ENCODE peak calls at places on chromosomes 3 and 15, in six cellular contexts. E is lower leg skin, X is pancreas, F is astrocyte of the spinal cord, S is GM23338, C is foreskin fibroblast. Z is an unnamed sample.

GRCh38 chr15:26873846-26874245 is 7.0 kb downstream of the GABRA5 start:
- DNase-seq in S (no peak), X (no peak), C (no peak), E (no peak), F (peak), Z (peak)

GRCh38 chr3:24288538-24289236 is 206.0 kb downstream of the THRB start:
- DNase-seq in E (no peak), F (peak), S (no peak), X (no peak), C (no peak), Z (peak)

GRCh38 chr15:89781891-89782618 is 5.9 kb downstream of the MESP2 start:
- DNase-seq in F (peak), S (no peak), C (peak), X (no peak), E (no peak), Z (peak)

GRCh38 chr15:88284441-88285106 is 28.0 kb upstream of the NTRK3 start:
- DNase-seq in E (no peak), F (no peak), C (no peak), S (no peak), X (no peak), Z (no peak)

GRCh38 chr15:72199721-72200212 is 2.2 kb upstream of the GRAMD2A start:
- DNase-seq in C (peak), S (peak), F (peak), E (peak), X (peak), Z (peak)

GRCh38 chr15:69979269-69979668 is 118.4 kb downstream of the TLE3 start:
- DNase-seq in E (peak), C (no peak), S (peak), F (no peak), X (no peak), Z (peak)

GRCh38 chr3:15271785-15272381 is 60.5 kb downstream of the SH3BP5 start:
- DNase-seq in C (no peak), S (no peak), F (no peak), E (peak), X (peak), Z (no peak)

GRCh38 chr15:31262143-31262530 is 64.5 kb upstream of the KLF13 start:
- DNase-seq in E (no peak), C (no peak), X (no peak), S (no peak), F (no peak), Z (no peak)

GRCh38 chr3:193851416-193851815 is 258.4 kb downstream of the OPA1 start:
- DNase-seq in F (no peak), E (no peak), X (no peak), C (no peak), S (no peak), Z (no peak)

GRCh38 chr3:189498995-189499704 is 132.0 kb upstream of the TP63 start:
- DNase-seq in F (no peak), X (no peak), C (no peak), S (no peak), E (no peak), Z (no peak)

GRCh38 chr3:155426524-155427230 is 133.2 kb upstream of the STRIT1 start:
- DNase-seq in S (no peak), E (no peak), F (no peak), C (no peak), X (no peak), Z (no peak)

GRCh38 chr15:32704343-32705076 is 13.3 kb upstream of the GREM1 start:
- DNase-seq in S (no peak), E (no peak), X (no peak), C (peak), F (peak), Z (peak)

GRCh38 chr3:98518816-98519215 is 3.9 kb downstream of the CLDND1 start:
- DNase-seq in S (no peak), C (no peak), X (no peak), E (no peak), F (no peak), Z (no peak)

GRCh38 chr3:188287339-188287738 is 133.4 kb downstream of the LPP start:
- DNase-seq in E (no peak), X (no peak), C (no peak), F (no peak), S (no peak), Z (no peak)

GRCh38 chr15:65532738-65533051 is 2.4 kb downstream of the HACD3 start:
- DNase-seq in E (no peak), X (no peak), S (no peak), F (no peak), C (peak), Z (peak)

GRCh38 chr3:27357665-27358258 is 11.4 kb downstream of the NEK10 start:
- DNase-seq in X (peak), S (peak), F (peak), C (peak), E (no peak), Z (peak)
- TF ChIP-seq CTCF in X (peak), S (peak), F (peak), C (peak), E (no peak), Z (peak)

GRCh38 chr3:89227218-89227617 is 119.8 kb downstream of the EPHA3 start:
- DNase-seq in E (no peak), C (no peak), S (no peak), F (peak), X (no peak), Z (peak)

GRCh38 chr3:89227634-89228033 is 120.2 kb downstream of the EPHA3 start:
- DNase-seq in X (no peak), F (peak), E (no peak), S (no peak), C (peak), Z (peak)

GRCh38 chr3:89221913-89222312 is 114.5 kb downstream of the EPHA3 start:
- DNase-seq in E (no peak), X (no peak), S (no peak), F (no peak), C (no peak), Z (no peak)

GRCh38 chr3:89223188-89223587 is 115.8 kb downstream of the EPHA3 start:
- DNase-seq in F (no peak), C (no peak), S (no peak), X (no peak), E (no peak), Z (no peak)
- H3K4me3 ChIP-seq in F (no peak), C (no peak), S (no peak), X (no peak), E (no peak), Z (no peak)

GRCh38 chr15:80474751-80475295 is 70.6 kb downstream of the ARNT2 start:
- DNase-seq in S (no peak), X (no peak), E (no peak), F (no peak), C (no peak), Z (no peak)

GRCh38 chr15:80476036-80476435 is 71.9 kb downstream of the ARNT2 start:
- DNase-seq in F (no peak), E (no peak), C (no peak), X (no peak), S (no peak), Z (peak)

GRCh38 chr15:80473574-80474223 is 69.5 kb downstream of the ARNT2 start:
- DNase-seq in X (no peak), E (no peak), C (no peak), F (no peak), S (peak), Z (no peak)

GRCh38 chr15:80474224-80474619 is 70.0 kb downstream of the ARNT2 start:
- DNase-seq in E (no peak), F (no peak), C (no peak), X (no peak), S (no peak), Z (no peak)

DNA sequence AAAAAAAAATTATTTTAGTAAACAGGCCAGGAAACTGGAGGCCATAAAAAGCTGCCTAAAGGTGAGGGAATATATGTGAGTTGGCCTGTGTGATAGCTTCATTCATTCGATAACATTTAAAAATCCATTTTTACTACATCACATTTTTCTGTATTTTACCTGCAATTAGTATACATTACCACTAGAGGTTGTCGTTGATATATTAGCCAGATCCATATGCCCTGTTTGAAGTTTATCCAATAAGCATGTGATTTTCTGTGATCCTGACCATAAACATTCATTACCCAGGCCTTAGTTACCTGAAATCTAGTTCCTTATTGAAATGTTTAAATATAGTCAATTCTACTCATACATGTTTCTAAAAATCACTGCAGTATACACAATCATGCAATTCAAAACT is 71.4 kb downstream of the ARNT2 start:
- DNase-seq in E (no peak), C (no peak), X (no peak), F (no peak), S (no peak), Z (no peak)
- TF ChIP-seq CTCF in E (no peak), C (no peak), X (no peak), F (peak), S (no peak), Z (peak)

DNA sequence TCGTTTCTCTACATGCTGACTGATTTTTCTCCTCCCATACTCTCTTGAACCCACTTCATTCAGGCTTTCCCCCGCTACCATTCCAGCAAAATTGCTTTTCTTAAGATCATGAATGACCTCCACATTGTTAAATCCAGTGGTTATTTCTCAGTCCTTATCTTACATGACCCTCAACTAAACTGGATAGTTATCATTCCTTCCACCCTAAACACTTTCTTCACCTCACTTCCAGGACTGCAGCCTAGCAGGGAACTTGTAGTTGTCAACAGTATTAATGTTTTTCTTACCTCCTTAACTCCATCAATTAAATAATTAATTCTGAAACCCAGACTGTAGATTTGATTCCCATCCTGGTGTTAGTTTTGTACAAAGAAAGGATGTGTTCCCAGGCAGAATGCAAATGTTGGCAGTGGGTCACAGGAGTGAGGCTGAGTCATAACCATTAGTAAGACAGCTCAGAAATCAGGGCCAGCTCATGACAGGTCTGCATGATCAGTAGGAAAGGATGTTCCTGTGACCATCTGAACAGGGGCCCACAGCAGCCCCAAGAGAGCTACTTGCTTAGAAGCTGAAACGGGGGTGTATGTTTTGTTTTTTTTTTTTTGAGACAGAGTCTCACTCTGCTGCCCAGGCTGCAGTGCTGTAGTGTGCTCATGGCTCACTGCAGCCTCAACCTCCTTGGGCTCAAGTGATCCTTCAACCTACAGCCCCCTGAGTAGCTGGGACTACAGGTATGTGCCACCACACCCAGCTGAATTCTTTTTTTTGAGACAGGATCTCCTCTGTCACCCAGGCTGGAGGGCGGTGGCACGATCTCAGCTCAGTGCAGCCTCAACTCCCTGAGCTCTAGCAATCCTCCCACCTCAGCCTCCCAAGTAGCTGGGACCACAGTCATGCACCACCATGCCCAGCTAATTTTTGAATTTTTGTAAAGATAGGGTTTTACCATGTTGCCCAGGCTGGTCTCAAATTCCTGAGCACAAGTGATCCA is 9.1 kb downstream of the BCL2L10 start:
- DNase-seq in S (no peak), C (peak), F (peak), E (peak), X (no peak), Z (peak)
- H3K4me3 ChIP-seq in S (no peak), C (no peak), F (no peak), E (no peak), X (no peak), Z (no peak)

GRCh38 chr15:79030470-79030869 is 60.1 kb downstream of the RASGRF1 start:
- DNase-seq in F (no peak), C (no peak), X (no peak), E (no peak), S (peak), Z (no peak)
- TF ChIP-seq CTCF in F (no peak), C (no peak), X (no peak), E (no peak), S (peak), Z (no peak)

DNA sequence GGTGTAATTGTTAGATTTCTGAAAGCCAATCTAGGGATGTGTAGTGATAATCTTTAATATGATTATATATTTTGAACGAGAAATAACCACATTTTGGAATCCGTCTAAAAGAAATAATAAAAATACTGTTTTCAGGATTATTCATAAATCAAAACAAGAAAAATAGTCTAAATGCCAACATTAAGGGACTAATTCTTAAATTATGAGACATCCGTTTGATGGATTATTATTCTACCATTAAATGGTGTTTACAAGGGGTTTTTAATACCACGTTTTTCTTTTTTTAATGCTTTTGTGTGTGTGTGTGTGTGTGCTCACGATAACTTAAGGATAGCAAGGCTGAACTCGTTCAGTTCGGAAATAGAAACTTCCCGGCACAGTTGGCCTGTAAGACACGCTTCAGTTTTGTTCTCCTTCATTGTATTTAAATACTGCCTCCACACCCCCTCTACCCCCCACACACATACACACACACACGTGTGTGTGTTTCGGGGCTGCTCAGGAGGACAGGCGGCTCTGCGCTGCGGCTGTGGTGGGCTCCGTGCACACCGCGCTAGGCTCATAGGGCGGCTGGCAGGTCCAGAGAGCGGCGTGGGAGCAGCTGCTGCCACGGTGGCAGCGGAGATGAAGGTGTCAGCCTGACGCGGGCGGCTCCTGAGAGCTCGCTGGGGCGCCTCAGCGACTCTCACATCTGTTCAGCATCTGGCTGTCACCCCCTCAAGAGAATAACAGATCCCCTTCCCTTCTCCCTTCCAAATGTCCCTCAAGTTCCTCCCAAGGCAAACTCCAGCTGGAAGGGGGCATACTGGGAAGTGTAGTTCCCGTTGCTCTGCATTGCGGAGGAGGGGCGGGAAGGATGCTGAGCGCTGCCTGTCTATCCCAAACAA is 23.0 kb upstream of the ANP32A start:
- DNase-seq in F (peak), C (peak), E (no peak), X (no peak), S (peak), Z (peak)
- H3K4me3 ChIP-seq in F (peak), C (peak), E (no peak), X (peak), S (peak), Z (no peak)

GRCh38 chr3:149658444-149659172 is 783 bp upstream of the WWTR1 start:
- DNase-seq in X (peak), F (peak), C (peak), E (peak), S (peak), Z (peak)
- TF ChIP-seq CTCF in X (no peak), F (peak), C (no peak), E (no peak), S (no peak), Z (peak)

DNA sequence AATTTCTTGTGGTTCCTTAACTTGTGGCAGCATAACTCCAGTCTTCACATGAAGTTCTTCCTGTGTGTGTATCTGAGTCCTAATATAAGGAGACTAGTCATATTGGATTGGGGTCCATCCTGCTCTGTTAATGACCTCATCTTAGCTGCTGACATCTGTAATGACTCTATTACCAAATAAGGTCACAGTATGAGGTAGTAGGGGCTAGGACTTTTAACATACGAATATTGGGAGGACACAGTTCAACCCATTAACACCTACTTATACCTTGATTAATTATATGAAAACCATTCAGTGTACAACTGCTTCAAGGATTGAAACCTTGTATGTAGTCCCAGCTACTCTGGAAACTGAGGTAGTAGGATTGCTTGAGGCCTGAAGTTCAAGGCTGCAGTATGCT is 43.9 kb downstream of the OIP5 start:
- DNase-seq in X (no peak), F (no peak), S (no peak), E (no peak), C (no peak), Z (no peak)
- H3K4me3 ChIP-seq in X (no peak), F (no peak), S (no peak), E (no peak), C (no peak), Z (no peak)

DNA sequence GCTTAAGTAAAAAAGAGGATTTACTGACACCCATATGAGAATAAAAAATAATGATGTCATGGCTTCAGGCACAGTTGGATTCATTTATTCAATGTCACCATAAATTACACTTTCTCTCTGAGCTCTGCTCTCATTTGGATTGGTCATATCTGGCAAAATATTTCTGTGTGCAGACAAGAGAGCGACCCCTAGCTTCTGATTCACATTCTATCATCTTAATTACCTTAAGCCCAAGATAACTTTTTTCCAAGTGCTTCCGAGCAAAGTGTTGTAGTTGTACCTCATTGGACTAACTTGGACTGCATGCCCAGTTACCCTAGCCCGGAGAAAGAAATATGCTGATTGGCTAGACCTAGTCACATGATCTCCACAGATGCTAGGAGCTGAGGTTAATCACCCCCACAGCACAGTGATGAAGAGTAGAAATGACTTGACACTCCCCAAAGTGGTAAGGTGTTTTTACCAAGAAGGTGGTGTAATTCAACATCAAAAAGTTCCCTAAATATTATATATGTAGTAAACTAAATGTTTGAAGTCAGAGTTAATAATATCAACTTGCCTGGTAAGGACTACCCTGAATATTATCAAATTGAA is 552.2 kb upstream of the SUCLG2 start:
- DNase-seq in C (no peak), X (no peak), E (no peak), S (peak), F (no peak), Z (no peak)
- TF ChIP-seq CTCF in C (no peak), X (no peak), E (no peak), S (peak), F (no peak), Z (no peak)

DNA sequence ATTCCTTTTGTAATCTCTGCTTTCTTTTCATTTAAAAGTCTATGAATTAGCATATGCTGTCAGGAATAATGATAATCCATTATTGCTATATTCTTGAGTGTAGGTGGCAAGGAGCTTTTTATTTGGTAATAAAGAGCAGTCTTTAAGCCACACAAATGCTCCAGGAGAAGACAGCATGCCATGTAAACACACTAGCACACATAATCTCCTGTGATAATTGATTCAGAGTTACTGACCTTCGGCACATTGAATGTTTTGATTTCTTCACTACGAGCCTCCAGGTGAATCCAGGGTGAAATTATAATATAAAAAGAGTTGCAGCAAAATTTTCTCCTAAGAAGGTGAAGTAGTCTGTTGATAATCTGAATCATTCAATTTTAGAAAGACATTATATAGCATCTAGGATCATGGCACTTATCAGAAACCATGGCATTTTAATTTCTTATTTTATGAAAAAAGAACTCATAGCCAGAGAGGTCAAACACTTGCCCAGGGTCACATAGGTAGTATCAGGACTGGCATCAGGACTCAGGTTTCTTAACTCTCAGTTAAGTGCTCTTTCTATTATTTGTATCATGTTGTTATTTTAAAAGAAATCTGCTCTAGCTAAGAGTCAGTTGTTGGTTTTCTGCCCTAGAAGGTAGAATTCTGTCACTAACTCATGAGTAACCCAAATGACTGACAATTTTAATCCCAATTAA is 21.3 kb upstream of the DHX36 start:
- DNase-seq in X (no peak), C (no peak), S (no peak), F (no peak), E (no peak), Z (no peak)
- H3K4me3 ChIP-seq in X (no peak), C (no peak), S (no peak), F (no peak), E (no peak), Z (no peak)